ENCODE peak calls at places on chromosomes 2 and 18, in nine cellular contexts. A is astrocyte; E is lung; X is right lobe of liver; Q is CD14-positive monocyte; W is CD4-positive, alpha-beta T cell; B is upper lobe of right lung; S is neural progenitor cell; Z is GM20000. T is an unnamed sample.

GRCh38 chr18:79524181-79525078 is 128.7 kb downstream of the NFATC1 start:
- DNase-seq in B (peak; percentile 65), X (peak; percentile 56), E (no peak), Q (peak; percentile 39), Z (peak; percentile 68), W (peak; percentile 51), A (no peak), S (no peak), T (no peak)

GRCh38 chr2:24855703-24856102 is 62.5 kb downstream of the CENPO start:
- DNase-seq in W (no peak), E (no peak), Q (no peak), Z (no peak), A (peak; percentile 24), S (peak; percentile 23), X (no peak), B (peak; percentile 47), T (no peak)

GRCh38 chr2:3605013-3605961 is 10.4 kb downstream of the COLEC11 start:
- DNase-seq in Q (no peak), A (peak; percentile 3), B (no peak), X (peak; percentile 78), S (no peak), W (peak; percentile 21), E (peak; percentile 27), Z (peak; percentile 79), T (peak; percentile 58)

GRCh38 chr2:37188570-37188969 is at the start of gene SULT6B1:
- DNase-seq in Q (no peak), W (no peak), Z (no peak), X (no peak), A (no peak), E (no peak), B (no peak), S (no peak), T (no peak)

GRCh38 chr18:28412521-28412920 is 235.6 kb upstream of the CDH2 start:
- DNase-seq in B (no peak), E (no peak), Z (no peak), Q (no peak), A (peak; percentile 55), W (no peak), S (no peak), X (no peak), T (no peak)

GRCh38 chr18:54444309-54444914 is 86.7 kb downstream of the C18orf54 start:
- DNase-seq in X (no peak), S (peak; percentile 76), Z (peak; percentile 44), E (no peak), Q (no peak), B (no peak), W (no peak), A (peak; percentile 31), T (peak; percentile 72)

GRCh38 chr2:152929628-152930027 is 211.2 kb downstream of the ARL6IP6 start:
- DNase-seq in W (no peak), E (no peak), B (no peak), A (no peak), S (no peak), Z (no peak), X (no peak), Q (no peak), T (no peak)

GRCh38 chr2:217530399-217531100 is 472.2 kb downstream of the TNS1 start:
- DNase-seq in X (peak; percentile 62), W (no peak), Z (no peak), S (no peak), E (no peak), A (no peak), Q (no peak), B (no peak), T (peak; percentile 10)

GRCh38 chr2:149525323-149525722 is 62.3 kb downstream of the MMADHC start:
- DNase-seq in W (no peak), S (no peak), Q (no peak), A (no peak), Z (no peak), X (no peak), E (no peak), B (no peak), T (no peak)

GRCh38 chr2:200664770-200665494 is 79.1 kb downstream of the AOX1 start:
- DNase-seq in W (no peak), S (no peak), Q (no peak), X (no peak), B (no peak), A (no peak), E (no peak), Z (no peak), T (no peak)

GRCh38 chr18:37419272-37419671 is 146.3 kb downstream of the CELF4 start:
- DNase-seq in Z (no peak), S (no peak), Q (no peak), X (no peak), E (no peak), B (no peak), A (peak; percentile 60), W (no peak), T (no peak)

GRCh38 chr2:107111623-107112022 is 225.7 kb upstream of the ST6GAL2 start:
- DNase-seq in X (no peak), B (no peak), W (no peak), E (no peak), Q (no peak), Z (no peak), A (no peak), S (no peak), T (no peak)

GRCh38 chr2:44477657-44478414 is 116.1 kb downstream of the CAMKMT start:
- DNase-seq in S (no peak), E (no peak), Q (no peak), Z (no peak), W (no peak), X (no peak), A (no peak), B (no peak), T (no peak)

GRCh38 chr2:44480068-44480467 is 118.3 kb downstream of the CAMKMT start:
- DNase-seq in B (no peak), W (no peak), Z (no peak), Q (no peak), X (no peak), S (no peak), E (no peak), A (no peak), T (no peak)

GRCh38 chr2:44479127-44479887 is 117.6 kb downstream of the CAMKMT start:
- DNase-seq in Z (peak; percentile 67), B (no peak), X (no peak), Q (peak; percentile 44), S (peak; percentile 90), W (peak; percentile 17), E (peak; percentile 30), A (peak; percentile 75), T (peak; percentile 55)
- TF ChIP-seq CTCF in Z (peak; percentile 95), B (peak; percentile 98), X (peak; percentile 100), Q (peak; percentile 98), S (peak; percentile 100), W (peak; percentile 100), E (peak; percentile 99), A (peak; percentile 100), T (peak; percentile 92)

DNA sequence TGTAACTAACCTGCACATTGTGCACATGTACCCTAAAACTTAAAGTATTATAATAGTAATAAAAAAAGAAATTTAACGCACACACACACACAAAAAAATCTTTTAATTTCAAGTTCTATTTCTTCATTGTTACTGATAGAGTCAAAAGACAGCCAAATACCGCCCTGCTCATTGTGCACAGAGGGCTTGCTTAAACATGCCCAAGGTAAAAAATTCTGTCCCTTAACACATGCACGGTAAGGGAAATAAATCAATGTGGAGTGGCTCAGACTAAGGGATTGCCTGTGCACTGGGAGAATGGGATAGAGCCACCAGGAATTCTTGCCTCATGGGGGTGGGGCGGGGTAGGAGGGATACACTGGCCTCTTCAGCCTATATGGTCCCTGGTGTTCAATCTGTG is 468.0 kb downstream of the NUP35 start:
- DNase-seq in Z (no peak), E (no peak), B (no peak), W (no peak), X (no peak), S (no peak), A (no peak), Q (no peak), T (no peak)
- TF ChIP-seq CTCF in Z (no peak), E (no peak), B (no peak), W (no peak), X (no peak), S (no peak), A (no peak), Q (no peak), T (no peak)

DNA sequence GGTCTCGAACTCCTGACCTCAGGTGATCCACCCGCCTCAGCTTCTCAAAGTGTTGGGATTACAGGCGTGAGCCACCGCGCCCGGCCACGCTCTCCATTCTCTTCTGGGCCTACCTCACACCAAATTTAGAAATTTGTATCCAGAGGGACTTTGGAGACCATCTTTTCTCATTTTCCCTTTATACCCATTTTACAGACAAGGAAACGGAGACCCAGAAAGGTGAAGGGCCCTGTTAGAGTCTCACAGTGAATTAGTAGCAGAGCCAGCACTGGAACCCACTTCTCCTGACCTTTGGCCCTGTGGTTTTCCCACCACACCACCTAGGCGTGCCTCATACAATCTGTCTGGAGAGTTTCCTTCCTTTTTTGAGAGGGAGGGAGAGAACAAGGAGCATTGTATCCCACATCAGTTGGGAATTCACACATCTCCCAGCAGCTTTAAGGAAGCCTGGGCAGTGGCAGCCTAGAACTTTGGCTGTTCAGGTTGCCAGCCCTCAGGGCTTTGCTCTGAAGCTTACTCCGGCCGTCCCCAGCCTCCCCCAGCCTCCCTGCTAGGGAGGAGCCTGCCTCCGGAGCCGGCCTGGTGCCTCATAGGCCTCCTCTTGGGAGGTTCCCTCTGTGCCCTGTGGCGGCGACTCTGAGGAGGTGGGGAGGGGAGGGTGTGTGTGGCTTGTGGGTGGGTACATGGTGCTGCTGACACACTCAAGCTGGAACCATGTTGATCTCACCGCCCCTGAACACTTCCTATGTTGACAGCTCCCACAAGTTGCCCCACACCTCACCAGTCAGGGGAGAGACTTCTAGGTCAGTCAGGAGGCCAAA is 13.8 kb downstream of the FOSL2 start:
- DNase-seq in A (peak; percentile 69), S (no peak), B (peak; percentile 87), X (peak; percentile 66), W (peak; percentile 63), Q (peak; percentile 99), E (peak; percentile 65), Z (no peak), T (peak; percentile 68)
- TF ChIP-seq CTCF in A (no peak), S (no peak), B (no peak), X (no peak), W (no peak), Q (peak; percentile 21), E (no peak), Z (no peak), T (no peak)

GRCh38 chr2:174333017-174333501 is 1.7 kb upstream of the SP9 start:
- DNase-seq in E (no peak), Z (no peak), W (no peak), X (no peak), S (peak; percentile 20), B (no peak), Q (no peak), A (no peak), T (no peak)

GRCh38 chr2:174334278-174334715 is 457 bp upstream of the SP9 start:
- DNase-seq in B (no peak), W (no peak), E (no peak), A (no peak), Z (peak; percentile 29), Q (no peak), S (peak; percentile 52), X (no peak), T (no peak)

GRCh38 chr2:174332607-174333001 is 2.1 kb upstream of the SP9 start:
- DNase-seq in X (no peak), W (no peak), Q (no peak), B (no peak), A (no peak), E (no peak), S (peak; percentile 80), Z (peak; percentile 40), T (no peak)

GRCh38 chr2:174334781-174335604 is at the start of gene SP9:
- DNase-seq in Q (no peak), E (no peak), Z (peak; percentile 71), W (no peak), A (peak; percentile 60), X (no peak), B (no peak), S (peak; percentile 95), T (peak; percentile 54)

GRCh38 chr2:174333502-174334277 is 1.1 kb upstream of the SP9 start:
- DNase-seq in S (peak; percentile 54), Q (no peak), E (no peak), A (no peak), X (no peak), Z (peak; percentile 41), B (no peak), W (no peak), T (no peak)
- TF ChIP-seq CTCF in S (no peak), Q (no peak), E (no peak), A (no peak), X (no peak), Z (no peak), B (no peak), W (no peak), T (no peak)